ENCODE peak calls at places on chromosomes 11 and 22, in four cellular contexts. N is HepG2, U is K562, O is HCT116. J is an unnamed sample.

GRCh38 chr11:103013426-103013825 is 57.9 kb upstream of the MMP13 start:
- DNase-seq in N (no peak), U (no peak), O (no peak), J (no peak)

GRCh38 chr11:105861225-105861624 is 160.8 kb downstream of the MSANTD4 start:
- DNase-seq in N (no peak), U (no peak), O (no peak), J (peak)

GRCh38 chr22:29267462-29267857 is 321 bp downstream of the RHBDD3 start:
- DNase-seq in N (no peak), U (no peak), O (no peak), J (no peak)

GRCh38 chr11:26621147-26621546 is 49.1 kb upstream of the MUC15 start:
- DNase-seq in N (no peak), U (no peak), O (no peak), J (no peak)

GRCh38 chr11:118602331-118602730 is 5.1 kb upstream of the PHLDB1 start:
- DNase-seq in N (no peak), U (peak), O (no peak), J (no peak)

GRCh38 chr11:19978668-19979518 is 181.4 kb downstream of the DBX1 start:
- DNase-seq in N (peak), U (peak), O (peak), J (peak)

GRCh38 chr11:16933756-16934603 is 80.2 kb downstream of the PLEKHA7 start:
- DNase-seq in N (no peak), U (peak), O (no peak), J (no peak)

GRCh38 chr11:30560345-30561106 is 25.6 kb downstream of the MPPED2 start:
- DNase-seq in N (no peak), U (no peak), O (no peak), J (no peak)

GRCh38 chr11:131851951-131852350 is 481.5 kb downstream of the NTM start:
- DNase-seq in N (no peak), U (no peak), O (no peak), J (no peak)

GRCh38 chr11:99383628-99384300 is 363.0 kb downstream of the CNTN5 start:
- DNase-seq in N (no peak), U (no peak), O (no peak), J (no peak)

GRCh38 chr22:44664149-44664548 is 37.9 kb upstream of the PRR5 start:
- DNase-seq in N (no peak), U (no peak), O (no peak), J (no peak)

GRCh38 chr11:114308689-114309089 is 12.5 kb downstream of the NNMT start:
- DNase-seq in N (no peak), U (no peak), O (no peak), J (no peak)

GRCh38 chr11:126929186-126930085 is 71.1 kb downstream of the KIRREL3 start:
- DNase-seq in N (no peak), U (no peak), O (no peak), J (no peak)

GRCh38 chr11:7637447-7638157 is 35.7 kb downstream of the CYB5R2 start:
- DNase-seq in N (no peak), U (no peak), O (no peak), J (no peak)

GRCh38 chr11:2498750-2499149 is 53.9 kb downstream of the KCNQ1 start:
- DNase-seq in N (no peak), U (no peak), O (no peak), J (no peak)

GRCh38 chr11:106353031-106353430 is 275.6 kb downstream of the AASDHPPT start:
- DNase-seq in N (no peak), U (no peak), O (no peak), J (no peak)

GRCh38 chr11:134560066-134560465 is 148.0 kb upstream of the B3GAT1 start:
- DNase-seq in N (no peak), U (no peak), O (no peak), J (no peak)

GRCh38 chr11:79087238-79087956 is 353.4 kb downstream of the TENM4 start:
- DNase-seq in N (peak), U (no peak), O (no peak), J (no peak)

GRCh38 chr11:74981888-74982287 is 6.8 kb upstream of the NEU3 start:
- DNase-seq in N (peak), U (no peak), O (no peak), J (no peak)
- H3K27ac ChIP-seq in N (no peak), U (no peak), O (no peak), J (no peak)

GRCh38 chr11:64870176-64870892 is 8.1 kb downstream of the EHD1 start:
- DNase-seq in N (peak), U (peak), O (no peak), J (no peak)
- H3K4me3 ChIP-seq in N (peak), U (peak), O (no peak), J (no peak)

DNA sequence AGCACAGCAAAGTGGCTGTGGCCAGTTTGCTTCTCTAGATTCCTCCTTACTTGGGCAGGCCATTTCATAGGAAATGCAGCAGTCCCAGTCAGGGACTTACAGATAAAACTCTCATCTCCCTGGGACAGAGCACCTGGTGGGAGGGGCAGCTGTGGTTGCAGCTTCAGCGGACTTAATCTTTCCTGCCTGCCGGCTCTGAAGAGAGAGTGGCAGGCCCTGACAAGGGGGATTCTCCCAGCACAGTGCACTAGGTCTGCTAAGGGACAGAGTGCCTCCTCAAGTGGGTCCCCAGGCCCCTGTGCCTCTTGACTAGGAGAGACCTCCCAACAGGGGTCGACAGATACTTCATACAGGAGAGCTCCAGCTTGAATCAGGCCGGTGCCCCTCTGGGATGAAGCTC is 1649.1 kb downstream of the LRRC4C start:
- DNase-seq in N (no peak), U (no peak), O (no peak), J (no peak)
- TF ChIP-seq TCF7L2 in N (no peak), U (no peak), O (no peak), J (no peak)

DNA sequence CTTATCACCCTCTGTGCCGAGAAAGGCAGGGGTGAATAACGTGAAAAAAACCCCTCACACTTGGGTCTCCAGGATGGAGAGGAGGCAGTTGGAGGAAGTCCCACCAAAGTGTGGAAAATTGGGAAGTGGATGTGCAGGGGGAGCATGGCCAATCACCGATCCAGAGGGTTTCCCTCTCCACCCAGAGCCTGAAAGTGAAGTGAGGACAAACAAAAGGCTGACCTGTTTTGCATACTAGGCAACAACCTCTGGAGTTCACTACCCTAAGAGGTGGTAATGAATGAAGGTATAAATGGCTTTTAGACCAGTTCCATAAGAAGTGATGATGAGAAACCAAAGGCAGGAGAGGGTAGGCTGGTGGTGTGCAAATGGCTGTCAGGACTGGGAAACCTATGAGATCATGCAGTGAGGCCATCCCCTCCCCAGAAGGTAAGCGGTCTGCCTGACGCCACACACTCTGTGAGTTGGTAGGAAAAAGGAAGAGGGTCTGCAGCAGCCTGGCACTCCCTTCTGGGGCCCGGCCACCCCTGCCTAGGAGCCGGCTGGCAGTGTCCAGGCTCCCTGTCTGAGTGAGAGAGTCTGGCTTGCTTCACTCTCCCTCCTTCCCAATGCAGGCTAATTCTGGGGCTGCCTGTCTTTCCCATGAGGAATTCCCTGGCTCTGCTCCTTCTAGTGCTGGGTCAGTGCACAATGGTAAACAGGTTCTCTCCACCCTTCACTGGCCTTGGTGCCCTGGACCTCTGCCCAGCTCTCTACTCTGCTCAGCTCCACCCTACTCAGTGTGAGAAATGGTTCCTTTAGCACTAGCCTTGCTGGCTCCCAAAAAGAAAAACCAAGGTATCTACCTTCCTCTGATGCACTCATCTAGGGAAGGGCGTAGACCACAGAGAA is 15.6 kb downstream of the TBC1D10A start:
- DNase-seq in N (no peak), U (no peak), O (no peak), J (no peak)
- H3K27ac ChIP-seq in N (no peak), U (no peak), O (peak), J (peak)

DNA sequence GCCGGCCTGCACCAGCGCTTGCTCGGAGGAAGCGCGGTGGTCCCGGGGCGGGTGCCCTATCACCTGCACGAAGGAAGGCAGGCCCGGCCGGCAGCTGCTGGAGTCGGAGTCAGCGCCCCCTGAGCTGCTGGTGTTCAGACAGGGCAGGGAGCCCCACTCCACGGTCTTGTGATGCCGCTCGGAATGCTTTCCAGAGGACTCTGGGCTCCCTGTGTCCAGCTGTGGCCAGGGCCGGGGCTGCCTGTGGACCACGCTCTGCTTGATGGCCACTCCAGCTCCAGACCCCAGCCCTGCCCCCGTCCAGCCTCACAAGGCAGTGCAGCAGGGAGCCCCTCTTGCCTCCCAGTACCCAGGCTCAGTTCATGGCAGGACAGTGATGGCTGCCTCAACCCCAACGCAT is 3.7 kb downstream of the LMNTD2 start:
- DNase-seq in N (no peak), U (no peak), O (no peak), J (no peak)
- H3K4me3 ChIP-seq in N (peak), U (no peak), O (no peak), J (no peak)

GRCh38 chr11:65528819-65529350 is 4.0 kb downstream of the SCYL1 start:
- DNase-seq in N (no peak), U (no peak), O (no peak), J (no peak)
- TF ChIP-seq TCF7L2 in N (no peak), U (no peak), O (no peak), J (no peak)

DNA sequence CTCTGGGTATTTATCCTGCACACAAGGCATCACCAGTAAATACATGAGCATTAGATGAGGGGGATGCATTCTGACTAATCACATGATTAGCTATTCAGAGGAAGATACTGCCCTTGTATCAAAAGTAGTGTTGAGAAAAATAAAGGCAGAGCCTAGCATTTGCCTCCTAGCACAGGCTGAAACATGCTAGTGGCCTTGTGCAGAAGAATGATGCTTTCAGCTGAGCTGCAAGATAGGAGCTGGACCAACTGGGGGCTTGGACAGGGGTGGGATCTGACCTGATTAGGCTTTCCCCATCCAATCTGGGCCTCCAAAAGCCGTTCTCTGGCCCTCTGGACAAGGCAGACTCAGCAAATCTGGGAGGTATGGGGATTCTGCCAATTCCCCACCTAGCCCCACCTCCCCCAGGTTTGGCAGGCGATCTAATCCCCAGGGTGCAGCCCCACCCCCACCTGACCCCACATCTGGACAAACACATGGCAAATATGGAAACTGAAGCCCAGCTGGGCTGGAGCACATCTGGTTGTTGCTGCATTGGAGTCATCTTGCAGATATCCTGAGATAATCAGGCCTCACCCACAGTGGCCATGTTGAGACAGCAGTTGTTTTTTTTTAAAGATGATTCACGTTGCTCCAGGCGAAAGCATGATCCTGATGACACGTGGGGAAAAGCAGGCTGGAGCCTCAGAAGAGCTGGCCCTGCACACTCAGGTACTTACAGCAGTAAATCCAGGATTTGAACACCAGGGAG is 4.4 kb upstream of the MISFA start:
- DNase-seq in N (no peak), U (no peak), O (no peak), J (no peak)
- H3K27ac ChIP-seq in N (no peak), U (no peak), O (no peak), J (no peak)

J was measured in Panc1.